ENCODE peak calls at places on chromosomes 1 and 21, in four cellular contexts. J is stimulated activated CD8-positive, alpha-beta memory T cell treated with anti-CD3 and anti-CD28 coated beads, Interleukin-15, amount 100 ng/mL, for 4 hours; S is cardiac septum; W is neural crest cell. I is an unnamed sample.
A peak's percentile ranks its signal among the peaks of the same experiment; 100 is the strongest.

GRCh38 chr1:91578320-91579109 is 77.9 kb downstream of the CDC7 start:
- DNase-seq in J (no peak), S (no peak), W (no peak), I (no peak)

GRCh38 chr1:153466908-153467307 is 6.5 kb upstream of the S100A7 start:
- DNase-seq in J (no peak), S (no peak), W (no peak), I (no peak)

GRCh38 chr1:151443846-151444790 is 15.2 kb downstream of the POGZ start:
- DNase-seq in J (no peak), S (no peak), W (peak; percentile 50), I (peak; percentile 63)

GRCh38 chr1:42765832-42766722 is 751 bp downstream of the P3H1 start:
- DNase-seq in J (peak; percentile 37), S (no peak), W (peak; percentile 37), I (no peak)

GRCh38 chr21:45299026-45299863 is 11.6 kb upstream of the POFUT2 start:
- DNase-seq in J (no peak), S (peak; percentile 82), W (no peak), I (no peak)

GRCh38 chr1:23198373-23198772 is 18.9 kb downstream of the HTR1D start:
- DNase-seq in J (no peak), S (no peak), W (no peak), I (no peak)

GRCh38 chr21:25080706-25081495 is 526.4 kb downstream of the MRPL39 start:
- DNase-seq in J (no peak), S (no peak), W (no peak), I (no peak)

GRCh38 chr1:149884433-149885363 is 14.7 kb upstream of the BOLA1 start:
- DNase-seq in J (no peak), S (no peak), W (no peak), I (no peak)

GRCh38 chr1:154557939-154558609 is 388 bp downstream of the UBE2Q1 start:
- DNase-seq in J (peak; percentile 6), S (peak; percentile 86), W (peak; percentile 23), I (peak; percentile 6)

GRCh38 chr1:66351913-66352312 is 182.0 kb upstream of the SGIP1 start:
- DNase-seq in J (no peak), S (no peak), W (no peak), I (peak; percentile 82)

GRCh38 chr1:244214009-244214967 is 163.2 kb downstream of the ZBTB18 start:
- DNase-seq in J (no peak), S (no peak), W (no peak), I (no peak)

GRCh38 chr1:100578201-100578600 is 40.3 kb downstream of the GPR88 start:
- DNase-seq in J (no peak), S (no peak), W (no peak), I (no peak)

GRCh38 chr21:41213081-41213480 is 45.1 kb downstream of the BACE2 start:
- DNase-seq in J (no peak), S (no peak), W (no peak), I (no peak)

GRCh38 chr1:99180343-99180808 is 83.9 kb upstream of the PLPPR4 start:
- DNase-seq in J (no peak), S (no peak), W (peak; percentile 73), I (peak; percentile 43)

GRCh38 chr1:95197616-95198252 is 36.3 kb upstream of the RWDD3 start:
- DNase-seq in J (no peak), S (no peak), W (no peak), I (no peak)

GRCh38 chr21:17427157-17427556 is 85.7 kb upstream of the CXADR start:
- DNase-seq in J (no peak), S (no peak), W (no peak), I (no peak)

I was measured in central memory CD4-positive, alpha-beta T cell.